ENCODE peak calls at places on chromosomes 6 and 20, in ten cellular contexts. One of them, this sample, is unnamed.

GRCh38 chr6:13760948-13761347 is 49.3 kb upstream of the RANBP9 start:
- DNase-seq in KG1: no peak
- DNase-seq in T-cell: no peak
- DNase-seq in stimulated activated CD4-positive, alpha-beta T cell treated with anti-CD3 and anti-CD28 coated beads, Interleukin-4, amount 100 ng/mL, for 48 hours: no peak
- DNase-seq in GM03348: peak; percentile 82
- DNase-seq in NCI-H345: no peak
- DNase-seq in NCI-H1694 treated with DMSO at 0.1 percent for 48 hours: no peak
- DNase-seq in GM12891: no peak
- DNase-seq in CD8-positive, alpha-beta T cell: no peak
- DNase-seq in caudate nucleus: no peak
- DNase-seq in this sample: peak; percentile 74

GRCh38 chr20:19552144-19552895 is 205.7 kb upstream of the RIN2 start:
- DNase-seq in CD8-positive, alpha-beta T cell: no peak
- DNase-seq in NCI-H345: peak; percentile 23
- DNase-seq in GM03348: no peak
- DNase-seq in stimulated activated CD4-positive, alpha-beta T cell treated with anti-CD3 and anti-CD28 coated beads, Interleukin-4, amount 100 ng/mL, for 48 hours: no peak
- DNase-seq in KG1: no peak
- DNase-seq in T-cell: no peak
- DNase-seq in NCI-H1694 treated with DMSO at 0.1 percent for 48 hours: peak; percentile 17
- DNase-seq in caudate nucleus: no peak
- DNase-seq in GM12891: no peak
- DNase-seq in this sample: peak; percentile 23

GRCh38 chr6:143027058-143027457 is 33.6 kb upstream of the AIG1 start:
- DNase-seq in KG1: peak; percentile 3
- DNase-seq in T-cell: peak; percentile 39
- DNase-seq in GM03348: no peak
- DNase-seq in NCI-H1694 treated with DMSO at 0.1 percent for 48 hours: no peak
- DNase-seq in caudate nucleus: no peak
- DNase-seq in GM12891: no peak
- DNase-seq in NCI-H345: peak; percentile 16
- DNase-seq in CD8-positive, alpha-beta T cell: peak; percentile 22
- DNase-seq in stimulated activated CD4-positive, alpha-beta T cell treated with anti-CD3 and anti-CD28 coated beads, Interleukin-4, amount 100 ng/mL, for 48 hours: peak; percentile 26
- DNase-seq in this sample: no peak

GRCh38 chr6:128478230-128479047 is 42.0 kb downstream of the PTPRK start:
- DNase-seq in CD8-positive, alpha-beta T cell: no peak
- DNase-seq in GM03348: no peak
- DNase-seq in NCI-H1694 treated with DMSO at 0.1 percent for 48 hours: no peak
- DNase-seq in GM12891: no peak
- DNase-seq in NCI-H345: no peak
- DNase-seq in T-cell: no peak
- DNase-seq in caudate nucleus: no peak
- DNase-seq in KG1: no peak
- DNase-seq in stimulated activated CD4-positive, alpha-beta T cell treated with anti-CD3 and anti-CD28 coated beads, Interleukin-4, amount 100 ng/mL, for 48 hours: no peak
- DNase-seq in this sample: no peak

GRCh38 chr6:85574932-85575598 is 18.6 kb downstream of the SNX14 start:
- DNase-seq in CD8-positive, alpha-beta T cell: no peak
- DNase-seq in NCI-H345: no peak
- DNase-seq in KG1: no peak
- DNase-seq in T-cell: no peak
- DNase-seq in caudate nucleus: no peak
- DNase-seq in NCI-H1694 treated with DMSO at 0.1 percent for 48 hours: no peak
- DNase-seq in stimulated activated CD4-positive, alpha-beta T cell treated with anti-CD3 and anti-CD28 coated beads, Interleukin-4, amount 100 ng/mL, for 48 hours: no peak
- DNase-seq in GM12891: no peak
- DNase-seq in GM03348: peak; percentile 31
- DNase-seq in this sample: peak; percentile 66

GRCh38 chr20:24934716-24935115 is 14.4 kb upstream of the CST7 start:
- DNase-seq in NCI-H1694 treated with DMSO at 0.1 percent for 48 hours: no peak
- DNase-seq in CD8-positive, alpha-beta T cell: no peak
- DNase-seq in KG1: no peak
- DNase-seq in caudate nucleus: no peak
- DNase-seq in T-cell: no peak
- DNase-seq in stimulated activated CD4-positive, alpha-beta T cell treated with anti-CD3 and anti-CD28 coated beads, Interleukin-4, amount 100 ng/mL, for 48 hours: no peak
- DNase-seq in GM03348: no peak
- DNase-seq in NCI-H345: no peak
- DNase-seq in GM12891: no peak
- DNase-seq in this sample: no peak

GRCh38 chr6:85490516-85491248 is 40.8 kb downstream of the NT5E start:
- DNase-seq in NCI-H345: no peak
- DNase-seq in NCI-H1694 treated with DMSO at 0.1 percent for 48 hours: no peak
- DNase-seq in GM03348: no peak
- DNase-seq in stimulated activated CD4-positive, alpha-beta T cell treated with anti-CD3 and anti-CD28 coated beads, Interleukin-4, amount 100 ng/mL, for 48 hours: no peak
- DNase-seq in caudate nucleus: no peak
- DNase-seq in CD8-positive, alpha-beta T cell: no peak
- DNase-seq in GM12891: no peak
- DNase-seq in KG1: no peak
- DNase-seq in T-cell: no peak
- DNase-seq in this sample: no peak

GRCh38 chr6:14709066-14709670 is 536.7 kb upstream of the JARID2 start:
- DNase-seq in GM12891: no peak
- DNase-seq in stimulated activated CD4-positive, alpha-beta T cell treated with anti-CD3 and anti-CD28 coated beads, Interleukin-4, amount 100 ng/mL, for 48 hours: no peak
- DNase-seq in GM03348: no peak
- DNase-seq in caudate nucleus: no peak
- DNase-seq in KG1: no peak
- DNase-seq in CD8-positive, alpha-beta T cell: no peak
- DNase-seq in T-cell: no peak
- DNase-seq in NCI-H1694 treated with DMSO at 0.1 percent for 48 hours: no peak
- DNase-seq in NCI-H345: no peak
- DNase-seq in this sample: no peak

GRCh38 chr6:168496932-168497331 is 55.9 kb downstream of the SMOC2 start:
- DNase-seq in T-cell: no peak
- DNase-seq in GM12891: no peak
- DNase-seq in GM03348: no peak
- DNase-seq in KG1: no peak
- DNase-seq in caudate nucleus: no peak
- DNase-seq in stimulated activated CD4-positive, alpha-beta T cell treated with anti-CD3 and anti-CD28 coated beads, Interleukin-4, amount 100 ng/mL, for 48 hours: no peak
- DNase-seq in NCI-H345: no peak
- DNase-seq in NCI-H1694 treated with DMSO at 0.1 percent for 48 hours: peak; percentile 86
- DNase-seq in CD8-positive, alpha-beta T cell: no peak
- DNase-seq in this sample: no peak

GRCh38 chr6:6686748-6687601 is 98.5 kb downstream of the LY86 start:
- DNase-seq in NCI-H345: peak; percentile 90
- DNase-seq in stimulated activated CD4-positive, alpha-beta T cell treated with anti-CD3 and anti-CD28 coated beads, Interleukin-4, amount 100 ng/mL, for 48 hours: no peak
- DNase-seq in caudate nucleus: peak; percentile 9
- DNase-seq in NCI-H1694 treated with DMSO at 0.1 percent for 48 hours: peak; percentile 87
- DNase-seq in KG1: no peak
- DNase-seq in T-cell: no peak
- DNase-seq in GM03348: peak; percentile 41
- DNase-seq in CD8-positive, alpha-beta T cell: no peak
- DNase-seq in GM12891: no peak
- DNase-seq in this sample: no peak

GRCh38 chr20:1327241-1327653 is 1.7 kb downstream of the SDCBP2 start:
- DNase-seq in GM12891: no peak
- DNase-seq in CD8-positive, alpha-beta T cell: no peak
- DNase-seq in GM03348: peak; percentile 36
- DNase-seq in caudate nucleus: peak; percentile 92
- DNase-seq in NCI-H345: no peak
- DNase-seq in KG1: no peak
- DNase-seq in NCI-H1694 treated with DMSO at 0.1 percent for 48 hours: no peak
- DNase-seq in T-cell: no peak
- DNase-seq in stimulated activated CD4-positive, alpha-beta T cell treated with anti-CD3 and anti-CD28 coated beads, Interleukin-4, amount 100 ng/mL, for 48 hours: no peak
- DNase-seq in this sample: peak; percentile 81

GRCh38 chr6:119182875-119183274 is 104.4 kb upstream of the FAM184A start:
- DNase-seq in stimulated activated CD4-positive, alpha-beta T cell treated with anti-CD3 and anti-CD28 coated beads, Interleukin-4, amount 100 ng/mL, for 48 hours: no peak
- DNase-seq in T-cell: no peak
- DNase-seq in caudate nucleus: no peak
- DNase-seq in NCI-H1694 treated with DMSO at 0.1 percent for 48 hours: peak; percentile 100
- DNase-seq in GM12891: no peak
- DNase-seq in CD8-positive, alpha-beta T cell: no peak
- DNase-seq in KG1: no peak
- DNase-seq in GM03348: no peak
- DNase-seq in NCI-H345: no peak
- DNase-seq in this sample: no peak

GRCh38 chr20:25288291-25289181 is 40.7 kb downstream of the PYGB start:
- DNase-seq in GM12891: peak; percentile 72
- DNase-seq in GM03348: no peak
- DNase-seq in NCI-H345: no peak
- DNase-seq in KG1: no peak
- DNase-seq in caudate nucleus: no peak
- DNase-seq in CD8-positive, alpha-beta T cell: no peak
- DNase-seq in NCI-H1694 treated with DMSO at 0.1 percent for 48 hours: no peak
- DNase-seq in T-cell: no peak
- DNase-seq in stimulated activated CD4-positive, alpha-beta T cell treated with anti-CD3 and anti-CD28 coated beads, Interleukin-4, amount 100 ng/mL, for 48 hours: peak; percentile 12
- DNase-seq in this sample: peak; percentile 71

GRCh38 chr6:33623895-33624381 is 2.8 kb downstream of the ITPR3 start:
- DNase-seq in T-cell: no peak
- DNase-seq in NCI-H345: no peak
- DNase-seq in KG1: no peak
- DNase-seq in caudate nucleus: no peak
- DNase-seq in stimulated activated CD4-positive, alpha-beta T cell treated with anti-CD3 and anti-CD28 coated beads, Interleukin-4, amount 100 ng/mL, for 48 hours: no peak
- DNase-seq in GM03348: no peak
- DNase-seq in GM12891: no peak
- DNase-seq in NCI-H1694 treated with DMSO at 0.1 percent for 48 hours: no peak
- DNase-seq in CD8-positive, alpha-beta T cell: no peak
- DNase-seq in this sample: peak; percentile 72

GRCh38 chr6:155381856-155382690 is 67.8 kb upstream of the TFB1M start:
- DNase-seq in stimulated activated CD4-positive, alpha-beta T cell treated with anti-CD3 and anti-CD28 coated beads, Interleukin-4, amount 100 ng/mL, for 48 hours: no peak
- DNase-seq in CD8-positive, alpha-beta T cell: no peak
- DNase-seq in KG1: no peak
- DNase-seq in GM03348: peak; percentile 62
- DNase-seq in NCI-H1694 treated with DMSO at 0.1 percent for 48 hours: no peak
- DNase-seq in NCI-H345: no peak
- DNase-seq in T-cell: no peak
- DNase-seq in caudate nucleus: no peak
- DNase-seq in GM12891: no peak
- DNase-seq in this sample: no peak

This sample was measured in osteoblast.